ENCODE peak calls at places on chromosomes 4 and X, in six cellular contexts. C is GM12878; G is choroid plexus epithelial cell; V is lung; N is neural crest cell; Y is CD8-positive, alpha-beta T cell. R is an unnamed sample.

GRCh38 chr4:145979160-145979559 is 40.5 kb upstream of the ZNF827 start:
- DNase-seq in C (no peak), G (no peak), V (no peak), N (no peak), Y (no peak), R (no peak)

GRCh38 chr4:105057370-105058096 is 89.1 kb upstream of the TET2 start:
- DNase-seq in C (peak), G (no peak), V (no peak), N (no peak), Y (no peak), R (peak)

GRCh38 chr4:40299126-40299525 is 36.0 kb upstream of the CHRNA9 start:
- DNase-seq in C (no peak), G (no peak), V (no peak), N (no peak), Y (no peak), R (no peak)

GRCh38 chr4:142331646-142332045 is 514.5 kb downstream of the INPP4B start:
- DNase-seq in C (no peak), G (peak), V (no peak), N (no peak), Y (no peak), R (no peak)

GRCh38 chr4:179278647-179279046 is 1836.4 kb upstream of the AGA start:
- DNase-seq in C (no peak), G (no peak), V (no peak), N (no peak), Y (no peak), R (no peak)

GRCh38 chrX:150324035-150324728 is 38.9 kb upstream of the MAMLD1 start:
- DNase-seq in C (no peak), G (peak), V (no peak), N (no peak), Y (no peak), R (peak)

GRCh38 chr4:24594887-24595286 is 10.5 kb upstream of the DHX15 start:
- DNase-seq in C (no peak), G (peak), V (no peak), N (no peak), Y (no peak), R (peak)

GRCh38 chrX:9352683-9353430 is 112.0 kb upstream of the TBL1X start:
- DNase-seq in C (peak), G (peak), V (peak), N (no peak), Y (no peak), R (peak)

GRCh38 chr4:112183252-112183651 is 38.0 kb downstream of the FAM241A start:
- DNase-seq in C (no peak), G (peak), V (no peak), N (no peak), Y (no peak), R (peak)

GRCh38 chr4:25190407-25190806 is 30.2 kb upstream of the SEPSECS start:
- DNase-seq in C (no peak), G (no peak), V (no peak), N (no peak), Y (no peak), R (no peak)

GRCh38 chr4:27702710-27703431 is 842.2 kb downstream of the STIM2 start:
- DNase-seq in C (no peak), G (peak), V (no peak), N (peak), Y (no peak), R (no peak)

GRCh38 chr4:68476191-68476590 is 28.9 kb downstream of the TMPRSS11E start:
- DNase-seq in C (no peak), G (no peak), V (no peak), N (no peak), Y (no peak), R (no peak)

GRCh38 chr4:150849016-150849415 is 166.1 kb downstream of the LRBA start:
- DNase-seq in C (no peak), G (peak), V (no peak), N (no peak), Y (no peak), R (no peak)

GRCh38 chrX:139762400-139763183 is 54.6 kb upstream of the MCF2 start:
- DNase-seq in C (no peak), G (peak), V (no peak), N (no peak), Y (no peak), R (peak)

GRCh38 chr4:25312496-25313193 is at the start of gene ZCCHC4:
- DNase-seq in C (peak), G (peak), V (peak), N (peak), Y (peak), R (peak)

GRCh38 chr4:174218127-174218790 is 65.2 kb downstream of the FBXO8 start:
- DNase-seq in C (no peak), G (peak), V (no peak), N (no peak), Y (no peak), R (peak)

GRCh38 chr4:54063224-54063623 is 1.2 kb downstream of the CHIC2 start:
- DNase-seq in C (no peak), G (peak), V (no peak), N (no peak), Y (no peak), R (peak)

GRCh38 chr4:113899260-113900177 is 79.9 kb downstream of the ARSJ start:
- DNase-seq in C (peak), G (no peak), V (no peak), N (no peak), Y (no peak), R (no peak)

GRCh38 chr4:170234800-170235199 is 145.0 kb upstream of the AADAT start:
- DNase-seq in C (no peak), G (no peak), V (no peak), N (no peak), Y (no peak), R (no peak)

GRCh38 chr4:165325732-165326512 is 1.5 kb upstream of the MSMO1 start:
- DNase-seq in C (no peak), G (peak), V (no peak), N (no peak), Y (no peak), R (peak)

GRCh38 chr4:56297801-56298200 is 89.5 kb downstream of the AASDH start:
- DNase-seq in C (no peak), G (no peak), V (no peak), N (no peak), Y (no peak), R (no peak)

GRCh38 chrX:81174286-81174685 is 27.4 kb downstream of the HMGN5 start:
- DNase-seq in C (no peak), G (peak), V (no peak), N (no peak), Y (no peak), R (peak)
- TF ChIP-seq CTCF in C (no peak), G (peak), V (no peak), N (peak), Y (no peak), R (peak)

GRCh38 chrX:23451266-23451665 is 116.6 kb downstream of the PTCHD1 start:
- DNase-seq in C (no peak), G (no peak), V (no peak), N (no peak), Y (no peak), R (no peak)
- TF ChIP-seq CTCF in C (no peak), G (no peak), V (no peak), N (peak), Y (no peak), R (no peak)

DNA sequence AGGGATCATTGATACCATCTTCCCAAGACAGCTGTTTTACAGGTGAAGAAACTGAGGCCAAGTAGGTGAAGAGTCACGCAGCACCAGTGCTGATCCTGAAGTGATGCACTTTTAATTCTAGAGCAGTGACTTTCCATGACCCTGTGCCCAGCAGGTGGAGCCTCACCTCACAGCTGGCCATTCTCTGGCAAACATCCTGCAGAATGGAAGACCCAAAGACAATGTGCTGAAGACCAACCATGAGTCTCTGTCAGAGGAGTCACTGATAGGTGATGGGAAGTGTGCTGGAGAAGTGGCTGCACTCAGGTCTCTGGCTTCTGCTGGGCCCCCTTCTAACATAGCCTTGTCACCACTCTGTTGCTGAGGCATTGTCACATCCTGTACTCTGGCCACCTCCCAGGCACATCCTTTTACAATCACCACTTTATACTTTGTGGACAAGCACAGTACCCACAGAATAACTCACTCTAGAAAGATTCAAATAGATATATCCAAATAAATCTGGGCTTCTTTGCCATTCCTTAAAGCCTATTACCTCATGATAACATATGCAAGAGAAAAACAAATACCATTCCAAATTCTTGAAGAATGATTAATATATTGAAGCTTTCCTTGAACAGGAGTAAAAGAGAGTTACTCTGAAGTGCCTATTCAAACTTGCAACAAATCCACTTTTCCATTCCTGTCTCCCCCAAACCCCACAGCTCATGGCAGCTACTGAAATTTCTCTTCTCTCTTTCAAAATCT is 64.1 kb upstream of the SCOC start:
- DNase-seq in C (no peak), G (peak), V (no peak), N (no peak), Y (no peak), R (peak)
- TF ChIP-seq CTCF in C (no peak), G (peak), V (no peak), N (no peak), Y (no peak), R (no peak)

GRCh38 chrX:119790977-119791436 is 423 bp downstream of the RPL39 start:
- DNase-seq in C (no peak), G (peak), V (peak), N (peak), Y (peak), R (peak)
- TF ChIP-seq CTCF in C (peak), G (peak), V (no peak), N (no peak), Y (no peak), R (peak)

GRCh38 chr4:187992971-187993370 is 2.6 kb upstream of the ZFP42 start:
- DNase-seq in C (no peak), G (no peak), V (no peak), N (no peak), Y (no peak), R (no peak)

GRCh38 chr4:187996502-187997177 is 1.1 kb downstream of the ZFP42 start:
- DNase-seq in C (no peak), G (no peak), V (no peak), N (no peak), Y (no peak), R (no peak)

GRCh38 chr4:187995322-187996207 is at the start of gene ZFP42:
- DNase-seq in C (no peak), G (no peak), V (no peak), N (no peak), Y (no peak), R (no peak)

GRCh38 chr4:187999406-187999932 is 3.9 kb downstream of the ZFP42 start:
- DNase-seq in C (no peak), G (no peak), V (no peak), N (no peak), Y (no peak), R (no peak)

DNA sequence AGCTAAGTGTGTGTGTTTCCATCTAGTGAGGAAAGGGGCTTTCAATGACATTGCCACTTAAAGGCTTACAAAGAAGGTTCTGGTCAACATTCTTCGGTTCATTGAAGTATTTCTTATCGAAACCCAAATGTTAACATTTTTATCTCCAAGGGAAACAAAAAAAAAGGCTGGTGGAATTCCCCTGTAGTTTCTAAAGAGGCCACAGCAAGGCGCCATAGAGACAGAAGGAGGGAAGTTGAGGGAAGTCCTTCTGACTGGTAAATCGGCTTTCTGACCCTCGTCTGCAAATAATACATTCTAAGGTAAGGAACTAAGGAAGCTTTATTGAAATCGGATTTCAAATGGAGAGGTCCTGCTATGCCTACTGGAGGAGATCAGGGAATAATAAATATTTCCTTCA is 1.7 kb upstream of the ZFP42 start:
- DNase-seq in C (no peak), G (no peak), V (no peak), N (peak), Y (no peak), R (no peak)
- TF ChIP-seq CTCF in C (no peak), G (peak), V (no peak), N (peak), Y (no peak), R (no peak)

DNA sequence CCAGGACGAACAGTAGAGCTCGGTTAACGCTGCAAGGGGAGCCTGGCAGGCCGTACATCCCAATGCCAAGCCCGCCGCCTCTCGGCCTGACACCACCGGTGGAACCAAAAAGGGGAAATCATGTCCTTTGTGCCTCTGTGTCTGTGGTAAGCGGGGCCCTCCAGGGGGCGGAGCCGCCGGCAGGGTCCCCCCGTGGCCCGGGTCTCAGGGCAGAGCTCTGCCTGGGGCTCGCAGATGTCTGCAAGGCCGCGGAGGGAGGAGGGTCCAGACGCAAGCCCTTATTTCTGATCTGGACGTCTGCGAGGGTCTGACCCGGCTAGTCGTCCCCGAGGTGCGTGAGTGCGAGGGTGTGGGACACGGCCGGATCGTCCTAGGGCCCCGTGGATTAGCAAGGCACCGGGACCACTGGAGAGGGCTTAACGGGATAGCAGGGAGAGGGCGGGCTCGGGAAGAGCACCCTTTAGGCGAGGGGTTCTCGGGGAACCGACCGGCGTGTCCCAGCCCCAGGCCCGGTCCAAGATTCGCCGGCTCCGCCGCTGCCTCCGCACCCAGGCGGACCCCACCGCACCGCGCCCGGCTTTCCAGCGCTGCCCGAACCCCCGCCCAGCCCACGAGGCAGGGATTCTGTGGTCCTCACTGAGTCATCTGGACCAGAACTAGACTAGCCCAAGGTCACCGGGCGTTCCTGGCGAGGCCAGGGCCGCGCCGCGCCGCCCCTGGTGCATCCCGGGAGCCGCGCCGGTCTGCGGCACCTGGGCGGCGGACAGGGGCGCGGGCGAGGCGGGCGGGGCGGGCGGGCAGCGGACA is 858 bp upstream of the FAM193A start:
- DNase-seq in C (no peak), G (peak), V (peak), N (peak), Y (peak), R (peak)
- TF ChIP-seq CTCF in C (peak), G (peak), V (no peak), N (peak), Y (no peak), R (no peak)

GRCh38 chrX:136304493-136304892 is 3.7 kb downstream of the ADGRG4 start:
- DNase-seq in C (no peak), G (peak), V (no peak), N (no peak), Y (no peak), R (no peak)
- TF ChIP-seq CTCF in C (no peak), G (peak), V (no peak), N (no peak), Y (no peak), R (no peak)

DNA sequence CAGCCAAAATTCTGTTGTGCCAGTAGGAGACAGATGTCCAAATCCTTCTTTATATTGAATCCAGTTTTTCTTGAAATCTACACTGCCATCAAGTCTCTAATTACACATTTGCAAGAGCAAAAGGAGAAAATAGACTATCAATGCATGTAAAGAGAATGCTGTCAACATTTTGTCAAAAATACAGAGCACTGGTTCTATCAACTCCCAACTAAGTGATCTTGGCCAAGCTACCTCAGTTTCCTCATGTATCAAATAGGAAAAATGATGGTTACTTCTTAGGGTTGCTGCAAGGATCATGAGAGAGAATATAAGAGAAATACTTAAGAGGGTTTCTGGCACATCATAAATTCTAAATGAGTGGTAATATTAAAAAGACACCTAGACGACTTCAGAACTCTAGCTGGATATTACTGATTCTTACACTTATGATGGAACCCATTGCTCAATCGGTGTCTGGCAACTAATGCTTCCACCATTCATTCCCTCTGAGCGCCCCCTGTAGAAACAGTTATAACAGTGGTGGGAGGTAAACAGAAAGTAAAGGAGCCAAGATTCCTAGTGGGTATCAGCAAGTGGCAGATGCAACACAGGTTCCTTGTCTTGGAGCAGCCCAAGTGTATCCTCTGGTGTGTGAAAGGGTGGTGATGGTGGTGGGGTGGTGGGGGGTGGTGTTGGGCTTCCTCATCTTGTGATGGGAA is 3.8 kb downstream of the FGG start:
- DNase-seq in C (no peak), G (no peak), V (no peak), N (no peak), Y (no peak), R (no peak)
- TF ChIP-seq CTCF in C (no peak), G (no peak), V (no peak), N (no peak), Y (no peak), R (no peak)

DNA sequence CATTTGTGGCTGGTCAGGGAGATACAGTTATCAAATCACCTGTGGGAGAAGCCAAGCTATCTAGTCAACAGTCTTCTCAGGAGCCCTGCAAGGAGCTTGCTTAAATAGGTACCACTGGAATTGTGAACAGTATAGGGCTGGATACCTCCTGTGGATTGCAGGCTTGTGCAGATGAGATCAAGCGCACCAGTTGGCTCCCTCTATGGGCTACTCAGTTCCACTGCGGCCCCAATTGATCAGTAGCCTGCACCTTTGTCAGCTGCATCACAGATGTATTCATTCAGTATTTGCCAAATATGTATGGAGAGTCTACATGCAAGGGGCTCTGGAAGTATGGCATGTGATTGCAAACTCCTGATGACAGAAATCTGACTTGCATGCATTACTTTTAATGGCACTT is 28.6 kb downstream of the TEX13A start:
- DNase-seq in C (no peak), G (peak), V (no peak), N (no peak), Y (no peak), R (peak)
- TF ChIP-seq CTCF in C (peak), G (peak), V (no peak), N (peak), Y (no peak), R (peak)

R was measured in fibroblast of pulmonary artery.